ENCODE peak calls at places on chromosome 17, in five cellular contexts. T is GM12865, W is MCF 10A, F is ovary, C is GM12878. N is an unnamed sample.

GRCh38 chr17:30290696-30291570 is 811 bp downstream of the BLMH start:
- DNase-seq in W (peak; percentile 64), T (peak; percentile 61), C (no peak), F (peak; percentile 21), N (no peak)

GRCh38 chr17:4317648-4318047 is 48.8 kb downstream of the UBE2G1 start:
- DNase-seq in C (no peak), F (no peak), W (no peak), T (no peak), N (no peak)

GRCh38 chr17:17983376-17983775 is 10.7 kb downstream of the DRC3 start:
- DNase-seq in T (no peak), F (no peak), C (no peak), W (peak; percentile 34), N (no peak)

GRCh38 chr17:32519769-32520701 is 33.2 kb downstream of the CDK5R1 start:
- DNase-seq in W (no peak), F (no peak), T (peak; percentile 65), C (peak; percentile 52), N (no peak)

GRCh38 chr17:9115446-9116265 is 94.3 kb downstream of the NTN1 start:
- DNase-seq in F (peak; percentile 45), C (no peak), T (no peak), W (no peak), N (peak; percentile 11)

GRCh38 chr17:81397314-81398169 is 2.3 kb downstream of the BAHCC1 start:
- DNase-seq in W (peak; percentile 69), C (no peak), F (no peak), T (no peak), N (peak; percentile 52)

GRCh38 chr17:73645050-73645871 is 1.0 kb upstream of the SDK2 start:
- DNase-seq in T (no peak), C (no peak), W (no peak), F (no peak), N (no peak)

GRCh38 chr17:62781356-62781755 is 26.8 kb downstream of the MARCHF10 start:
- DNase-seq in F (no peak), C (no peak), T (no peak), W (peak; percentile 69), N (no peak)

DNA sequence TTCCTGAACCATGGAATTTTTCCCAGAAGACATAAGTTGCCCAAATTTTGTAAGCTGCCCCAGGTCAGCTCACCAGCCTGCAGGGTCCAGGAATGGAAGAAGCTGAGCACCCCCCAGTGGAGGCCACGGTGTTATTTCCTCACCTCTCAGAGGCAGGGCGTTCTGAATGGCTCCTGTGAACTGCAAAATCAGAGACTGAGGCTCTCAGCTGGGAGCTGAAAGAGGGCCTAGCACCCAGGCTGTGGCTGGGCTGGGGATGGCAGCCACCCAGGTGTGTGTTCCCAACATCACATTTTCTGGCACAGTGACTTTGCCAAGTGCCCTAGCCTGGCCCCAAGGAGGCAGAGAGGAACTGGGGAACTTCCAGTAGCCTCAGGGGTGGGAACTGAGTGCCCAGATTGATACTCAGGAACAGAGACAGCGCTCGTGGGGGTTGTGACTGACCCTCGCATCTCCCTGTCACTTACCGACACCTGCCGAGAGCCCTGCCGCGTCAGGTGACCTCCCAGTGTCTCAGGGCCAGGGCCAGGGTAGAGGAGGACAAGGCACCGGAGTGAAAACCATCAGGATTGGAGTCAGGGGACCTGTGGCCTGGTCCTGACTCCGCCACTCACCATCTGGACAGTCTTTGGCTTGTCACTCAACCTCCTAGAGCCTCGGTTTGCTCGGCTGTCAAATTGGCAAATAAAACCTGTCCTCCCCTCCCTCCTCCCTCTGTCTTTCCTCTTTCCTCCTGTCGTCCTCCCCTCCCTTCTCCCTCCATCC is 11.3 kb downstream of the CACNG4 start:
- DNase-seq in F (no peak), C (no peak), T (peak; percentile 37), W (peak; percentile 60), N (no peak)
- TF ChIP-seq CTCF in F (no peak), C (peak; percentile 27), T (peak; percentile 32), W (peak; percentile 45), N (peak; percentile 16)

GRCh38 chr17:45293413-45294211 is 23.2 kb downstream of the MAP3K14 start:
- DNase-seq in C (no peak), T (peak; percentile 64), W (peak; percentile 95), F (peak; percentile 85), N (peak; percentile 91)
- TF ChIP-seq CTCF in C (no peak), T (no peak), W (no peak), F (no peak), N (peak; percentile 59)

DNA sequence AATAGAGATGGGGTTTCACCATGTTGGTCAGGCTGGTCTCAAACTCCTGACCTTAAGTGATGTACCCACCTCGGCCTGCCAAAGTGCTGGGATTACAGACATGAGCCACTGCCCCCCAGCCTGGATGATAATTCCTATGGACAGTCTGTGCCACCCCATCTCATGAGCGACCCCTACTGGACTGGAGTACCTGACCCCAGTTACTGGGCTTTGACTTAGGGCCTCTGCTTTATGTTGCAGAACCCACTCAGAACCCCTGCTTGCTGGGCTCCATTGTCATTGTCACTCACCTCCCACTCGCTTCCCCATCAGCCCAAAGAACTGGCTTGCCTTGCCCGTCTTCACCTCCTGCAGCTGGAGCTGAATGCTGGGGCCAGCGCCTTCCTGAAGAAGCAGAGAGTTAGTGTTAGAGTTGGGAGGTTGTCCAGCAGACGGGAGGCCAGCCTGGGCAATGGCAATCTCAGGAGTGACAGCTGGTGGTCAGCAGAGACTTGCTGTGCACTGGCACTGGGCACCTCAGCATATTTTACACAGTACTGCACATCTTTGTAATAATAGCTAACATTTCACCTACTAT is 4.0 kb downstream of the TAC4 start:
- DNase-seq in W (peak; percentile 30), C (no peak), T (peak; percentile 18), F (no peak), N (no peak)
- TF ChIP-seq CTCF in W (peak; percentile 19), C (peak; percentile 61), T (peak; percentile 44), F (no peak), N (peak; percentile 66)

GRCh38 chr17:16215002-16215272 is 397 bp downstream of the NCOR1 start:
- DNase-seq in T (peak; percentile 64), C (no peak), F (no peak), W (no peak), N (peak; percentile 5)

GRCh38 chr17:16215965-16216316 is 607 bp upstream of the NCOR1 start:
- DNase-seq in C (no peak), T (peak; percentile 87), W (no peak), F (no peak), N (no peak)

GRCh38 chr17:16217002-16217635 is at the start of gene PIGL:
- DNase-seq in C (peak; percentile 92), F (peak; percentile 86), T (peak; percentile 97), W (peak; percentile 93), N (peak; percentile 86)

GRCh38 chr17:16214190-16215001 is 938 bp downstream of the NCOR1 start:
- DNase-seq in C (no peak), W (peak; percentile 40), F (no peak), T (no peak), N (no peak)

GRCh38 chr17:16215273-16215964 is at the start of gene NCOR1:
- DNase-seq in C (no peak), T (peak; percentile 97), F (peak; percentile 91), W (peak; percentile 95), N (peak; percentile 88)
- TF ChIP-seq CTCF in C (peak; percentile 33), T (peak; percentile 23), F (peak; percentile 24), W (peak; percentile 20), N (peak; percentile 49)

DNA sequence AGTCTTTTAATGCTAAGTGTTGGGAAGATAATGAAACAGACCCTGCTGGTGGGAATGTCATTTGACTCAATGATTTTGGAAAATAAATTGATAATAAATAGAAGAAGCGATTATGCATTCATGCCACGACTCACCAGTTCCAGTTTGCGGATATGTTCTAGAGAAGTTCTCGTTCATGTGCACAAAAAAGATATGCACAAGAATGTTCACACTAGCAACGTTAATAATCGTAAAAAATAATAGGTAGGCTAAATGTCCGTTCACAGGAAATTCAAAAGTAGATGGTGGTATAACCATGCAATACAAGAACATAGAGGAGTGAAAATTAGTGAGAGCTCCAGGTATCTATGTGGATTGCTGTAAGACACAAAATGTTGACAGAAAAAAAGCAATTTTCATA is 59.8 kb downstream of the NACA2 start:
- DNase-seq in W (no peak), F (no peak), T (no peak), C (no peak), N (no peak)
- TF ChIP-seq CTCF in W (no peak), F (no peak), T (no peak), C (no peak), N (peak; percentile 15)

GRCh38 chr17:72430611-72431432 is 310.0 kb downstream of the SOX9 start:
- DNase-seq in F (no peak), W (peak; percentile 58), T (no peak), C (no peak), N (no peak)
- TF ChIP-seq CTCF in F (no peak), W (peak; percentile 32), T (peak; percentile 16), C (peak; percentile 26), N (peak; percentile 61)